ENCODE peak calls at places on chromosomes 1 and 21, in ten cellular contexts. I is WTC11; T is stimulated activated CD4-positive, alpha-beta T cell treated with anti-CD3 and anti-CD28 coated beads, Interleukin-12 subunit alpha, Interleukin-12 subunit beta, amount 100 ng/mL, for 4 hours; N is stimulated activated CD8-positive, alpha-beta memory T cell treated with anti-CD3 and anti-CD28 coated beads, Interleukin-4, amount 100 ng/mL, for 1 hour; L is GM20000; U is nucleus accumbens; O is heart right ventricle; F is amygdala; H is NCI-H2029 treated with DMSO at 0.1 percent for 48 hours; W is activated naive CD4-positive, alpha-beta T cell treated with anti-CD3 and anti-CD28 coated beads, Interleukin-2, amount 50 U/mL, for 72 hours. X is an unnamed sample.

GRCh38 chr1:180188103-180188506 is 33.4 kb downstream of the QSOX1 start:
- DNase-seq in F (no peak), W (no peak), O (no peak), T (no peak), U (no peak), N (no peak), I (peak), L (peak), H (peak), X (no peak)

GRCh38 chr1:73862343-73862742 is 335.6 kb downstream of the LRRIQ3 start:
- DNase-seq in U (no peak), H (no peak), N (no peak), I (no peak), L (no peak), O (no peak), T (no peak), W (no peak), F (no peak), X (no peak)

GRCh38 chr1:85448358-85448757 is 16.6 kb downstream of the DDAH1 start:
- DNase-seq in T (no peak), L (no peak), H (no peak), W (no peak), F (no peak), O (no peak), I (no peak), U (no peak), N (no peak), X (no peak)

GRCh38 chr1:227234998-227235405 is 83.3 kb downstream of the CDC42BPA start:
- DNase-seq in W (no peak), H (no peak), N (no peak), I (no peak), L (peak), T (no peak), F (no peak), U (no peak), O (peak), X (peak)

GRCh38 chr1:190019717-190020116 is 457.9 kb downstream of the BRINP3 start:
- DNase-seq in U (no peak), I (no peak), W (no peak), H (no peak), N (no peak), T (no peak), L (no peak), O (no peak), F (no peak), X (no peak)

GRCh38 chr1:234295626-234296025 is 77.6 kb upstream of the COA6 start:
- DNase-seq in U (no peak), O (no peak), T (no peak), L (no peak), N (no peak), H (no peak), F (no peak), W (no peak), I (no peak), X (no peak)

GRCh38 chr1:201565771-201566528 is 27.0 kb downstream of the NAV1 start:
- DNase-seq in T (no peak), U (no peak), N (no peak), W (no peak), L (no peak), F (no peak), O (no peak), I (no peak), H (no peak), X (no peak)

GRCh38 chr1:111486431-111486830 is 12.6 kb downstream of the C1orf162 start:
- DNase-seq in T (no peak), F (no peak), N (no peak), U (no peak), H (no peak), I (no peak), W (no peak), L (no peak), O (no peak), X (no peak)

GRCh38 chr1:208030320-208031091 is 119.6 kb upstream of the CD34 start:
- DNase-seq in W (no peak), U (no peak), T (no peak), H (no peak), O (peak), F (no peak), I (no peak), L (no peak), N (no peak), X (no peak)

GRCh38 chr1:110515896-110516295 is 3.1 kb downstream of the KCNA10 start:
- DNase-seq in O (no peak), U (no peak), F (no peak), L (no peak), N (no peak), T (no peak), W (no peak), H (no peak), I (no peak), X (no peak)

GRCh38 chr1:9235123-9235513 is 544 bp downstream of the H6PD start:
- DNase-seq in T (no peak), L (no peak), I (no peak), O (peak), W (no peak), N (no peak), U (no peak), H (no peak), F (no peak), X (no peak)

GRCh38 chr1:45325816-45326506 is 734 bp upstream of the HPDL start:
- DNase-seq in T (no peak), L (peak), U (no peak), W (no peak), F (no peak), N (no peak), H (no peak), I (no peak), O (no peak), X (no peak)

GRCh38 chr1:111099289-111099688 is 40.6 kb downstream of the DRAM2 start:
- DNase-seq in I (no peak), U (no peak), H (no peak), N (no peak), W (no peak), L (no peak), T (no peak), F (no peak), O (no peak), X (no peak)

GRCh38 chr1:77673030-77673429 is 9.4 kb downstream of the ZZZ3 start:
- DNase-seq in F (no peak), I (no peak), T (no peak), O (no peak), H (no peak), U (no peak), L (no peak), N (no peak), W (no peak), X (no peak)

GRCh38 chr1:204649756-204650155 is 35.8 kb downstream of the LRRN2 start:
- DNase-seq in O (no peak), H (no peak), N (no peak), T (no peak), U (no peak), W (no peak), L (no peak), F (no peak), I (no peak), X (no peak)

GRCh38 chr21:44998086-44998620 is 58.3 kb downstream of the SLX9 start:
- DNase-seq in N (no peak), H (no peak), F (no peak), O (no peak), T (no peak), W (no peak), L (no peak), I (no peak), U (no peak), X (no peak)

GRCh38 chr1:233972951-233973635 is 68.6 kb downstream of the SLC35F3 start:
- DNase-seq in L (no peak), N (no peak), I (no peak), U (no peak), H (no peak), O (no peak), T (no peak), W (no peak), F (no peak), X (no peak)

GRCh38 chr1:35929730-35930592 is 944 bp upstream of the AGO3 start:
- DNase-seq in T (peak), W (peak), N (peak), O (peak), U (peak), I (peak), L (peak), F (no peak), H (peak), X (no peak)

GRCh38 chr1:247409869-247410544 is 6.0 kb upstream of the NLRP3 start:
- DNase-seq in F (no peak), O (no peak), H (no peak), U (no peak), T (peak), I (no peak), L (peak), N (no peak), W (peak), X (no peak)

GRCh38 chr1:29162476-29163138 is 19.1 kb downstream of the SRSF4 start:
- DNase-seq in N (no peak), O (no peak), T (no peak), H (no peak), U (no peak), W (no peak), L (no peak), F (no peak), I (no peak), X (no peak)

GRCh38 chr1:70586046-70586445 is 175.0 kb downstream of the CTH start:
- DNase-seq in O (no peak), T (no peak), L (no peak), I (no peak), F (no peak), W (no peak), N (no peak), U (no peak), H (no peak), X (no peak)

GRCh38 chr1:25381041-25381440 is 39.6 kb downstream of the RHCE start:
- DNase-seq in F (no peak), W (no peak), O (no peak), T (no peak), L (no peak), U (no peak), H (no peak), I (no peak), N (no peak), X (no peak)

GRCh38 chr1:60132985-60133673 is 59.6 kb upstream of the C1orf87 start:
- DNase-seq in F (no peak), H (no peak), L (no peak), W (no peak), I (no peak), N (no peak), O (no peak), U (no peak), T (no peak), X (peak)